ENCODE peak calls at places on chromosomes 12 and 14, in four cellular contexts. M is Peyer's patch, R is AG04450, C is GM23338. J is an unnamed sample.

GRCh38 chr12:116053479-116054195 is 223.9 kb downstream of the MED13L start:
- DNase-seq in M (peak), R (no peak), C (no peak), J (no peak)

GRCh38 chr12:19764408-19764807 is 325.1 kb downstream of the AEBP2 start:
- DNase-seq in M (no peak), R (no peak), C (no peak), J (no peak)

GRCh38 chr12:54375258-54375579 is 9.3 kb downstream of the ZNF385A start:
- DNase-seq in M (no peak), R (no peak), C (no peak), J (no peak)

GRCh38 chr12:6193853-6194815 is 6.1 kb upstream of the CD9 start:
- DNase-seq in M (peak), R (no peak), C (peak), J (no peak)

GRCh38 chr12:106136263-106136662 is 2.5 kb downstream of the NUAK1 start:
- DNase-seq in M (peak), R (peak), C (peak), J (peak)

GRCh38 chr12:13171921-13172859 is 24.3 kb upstream of the EMP1 start:
- DNase-seq in M (peak), R (no peak), C (peak), J (no peak)

GRCh38 chr12:76216585-76217472 is 131.4 kb downstream of the BBS10 start:
- DNase-seq in M (no peak), R (no peak), C (no peak), J (no peak)

GRCh38 chr12:98344630-98345029 is 170.8 kb upstream of the TMPO start:
- DNase-seq in M (no peak), R (no peak), C (peak), J (no peak)

GRCh38 chr14:69299286-69300035 is 39.5 kb downstream of the GALNT16 start:
- DNase-seq in M (no peak), R (no peak), C (peak), J (no peak)

GRCh38 chr14:54225457-54225856 is 171.3 kb upstream of the CDKN3 start:
- DNase-seq in M (no peak), R (no peak), C (no peak), J (no peak)

GRCh38 chr14:62209287-62209899 is 447.2 kb downstream of the SNAPC1 start:
- DNase-seq in M (no peak), R (peak), C (no peak), J (no peak)

GRCh38 chr12:90013409-90013808 is 304.8 kb upstream of the ATP2B1 start:
- DNase-seq in M (no peak), R (no peak), C (peak), J (no peak)

GRCh38 chr12:45336331-45336730 is 120.4 kb downstream of the ANO6 start:
- DNase-seq in M (no peak), R (peak), C (no peak), J (no peak)

GRCh38 chr12:62260733-62261683 is 804 bp downstream of the USP15 start:
- DNase-seq in M (peak), R (no peak), C (peak), J (peak)

GRCh38 chr12:23004473-23005020 is 379.6 kb downstream of the ETNK1 start:
- DNase-seq in M (no peak), R (no peak), C (no peak), J (no peak)

GRCh38 chr12:6271281-6271680 is 39.2 kb upstream of the PLEKHG6 start:
- DNase-seq in M (no peak), R (no peak), C (no peak), J (no peak)

GRCh38 chr12:122961551-122962329 is 4.5 kb downstream of the ABCB9 start:
- DNase-seq in M (peak), R (no peak), C (no peak), J (no peak)

GRCh38 chr12:103456006-103456405 is 39.8 kb downstream of the C12orf42 start:
- DNase-seq in M (no peak), R (no peak), C (no peak), J (no peak)

GRCh38 chr14:50025776-50026175 is 90.6 kb downstream of the VCPKMT start:
- DNase-seq in M (no peak), R (no peak), C (no peak), J (no peak)

GRCh38 chr14:76760331-76761197 is 704 bp upstream of the VASH1 start:
- DNase-seq in M (no peak), R (no peak), C (no peak), J (no peak)

GRCh38 chr12:52380271-52380694 is 5.2 kb downstream of the KRT84 start:
- DNase-seq in M (no peak), R (no peak), C (peak), J (no peak)

GRCh38 chr12:6765634-6766581 is at the start of gene PTMS:
- DNase-seq in M (peak), R (peak), C (peak), J (no peak)

GRCh38 chr12:64798165-64798564 is 26.3 kb upstream of the TBC1D30 start:
- DNase-seq in M (no peak), R (no peak), C (no peak), J (no peak)

GRCh38 chr12:127928615-127929014 is 338.4 kb upstream of the TMEM132C start:
- DNase-seq in M (no peak), R (no peak), C (no peak), J (no peak)

GRCh38 chr12:70367268-70368141 is 1.4 kb downstream of the KCNMB4 start:
- DNase-seq in M (no peak), R (no peak), C (peak), J (no peak)

GRCh38 chr12:5581616-5582367 is 149.9 kb downstream of the NTF3 start:
- DNase-seq in M (no peak), R (no peak), C (no peak), J (no peak)

GRCh38 chr12:12466157-12466556 is 96.5 kb downstream of the DUSP16 start:
- DNase-seq in M (peak), R (no peak), C (no peak), J (peak)

GRCh38 chr12:124236651-124237050 is 58.2 kb upstream of the RFLNA start:
- DNase-seq in M (no peak), R (no peak), C (no peak), J (no peak)

GRCh38 chr12:99985129-99985570 is 414 bp upstream of the ANKS1B start:
- DNase-seq in M (no peak), R (no peak), C (no peak), J (no peak)

GRCh38 chr12:92505373-92506340 is 197.1 kb upstream of the PLEKHG7 start:
- DNase-seq in M (peak), R (no peak), C (no peak), J (peak)
- H3K27ac ChIP-seq in M (peak), R (peak), C (no peak), J (peak)

GRCh38 chr14:24992624-24993360 is 57.2 kb downstream of the STXBP6 start:
- DNase-seq in M (no peak), R (no peak), C (no peak), J (no peak)

GRCh38 chr14:24993631-24994030 is 56.3 kb downstream of the STXBP6 start:
- DNase-seq in M (no peak), R (no peak), C (no peak), J (no peak)

GRCh38 chr14:24997335-24997734 is 52.6 kb downstream of the STXBP6 start:
- DNase-seq in M (no peak), R (no peak), C (no peak), J (no peak)

GRCh38 chr14:24996930-24997329 is 53.0 kb downstream of the STXBP6 start:
- DNase-seq in M (no peak), R (no peak), C (no peak), J (no peak)

GRCh38 chr14:24995016-24995415 is 54.9 kb downstream of the STXBP6 start:
- DNase-seq in M (no peak), R (no peak), C (no peak), J (no peak)
- H3K27ac ChIP-seq in M (no peak), R (no peak), C (no peak), J (no peak)

DNA sequence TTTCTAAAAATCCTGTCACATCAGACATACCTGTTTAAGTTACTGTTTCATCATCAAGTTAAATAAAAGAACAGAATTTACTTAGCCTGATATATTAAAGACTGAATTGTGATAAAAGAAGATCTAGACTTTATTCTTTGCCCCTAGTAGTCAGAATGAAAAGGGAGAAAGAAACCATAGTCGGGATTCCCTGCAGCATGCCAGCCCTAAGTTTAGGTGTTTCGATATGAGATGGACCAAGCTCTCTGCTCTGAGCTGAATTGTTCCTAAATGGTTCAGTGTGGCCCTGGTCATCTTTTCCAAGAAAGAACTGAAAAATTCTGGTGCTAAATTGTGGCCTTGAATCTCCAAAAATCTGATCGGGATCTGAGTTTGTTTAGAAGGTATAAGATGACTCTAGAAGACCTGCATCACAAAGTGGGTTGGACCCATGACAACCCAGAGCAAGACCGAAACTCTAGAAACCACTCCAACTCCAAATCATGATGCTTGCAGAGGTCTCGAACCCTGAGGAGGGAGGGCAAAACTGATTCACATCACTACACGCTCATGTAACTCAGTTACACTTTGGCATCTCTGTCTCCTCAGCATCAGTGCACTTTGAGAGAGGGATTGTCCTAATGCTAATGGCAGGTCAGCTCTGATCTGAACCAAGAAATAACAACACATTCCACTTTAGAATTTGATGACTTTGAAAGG is 15.7 kb downstream of the PTGER2 start:
- DNase-seq in M (no peak), R (no peak), C (no peak), J (no peak)
- H3K27ac ChIP-seq in M (no peak), R (no peak), C (no peak), J (no peak)

GRCh38 chr14:67965684-67966083 is 146.1 kb downstream of the RAD51B start:
- DNase-seq in M (no peak), R (no peak), C (no peak), J (no peak)
- H3K27ac ChIP-seq in M (peak), R (no peak), C (no peak), J (no peak)

J was measured in CD4-positive, alpha-beta T cell.